ENCODE peak calls at places on chromosomes 6 and 20, in nine cellular contexts. Y is left ventricle myocardium inferior, B is K562, H is BJ, U is upper lobe of right lung, V is fibroblast of lung, Q is breast epithelium, A is lung, L is transverse colon. M is an unnamed sample.

GRCh38 chr6:109236140-109237081 is 141.1 kb downstream of the CEP57L1 start:
- DNase-seq in L (peak; percentile 36), U (no peak), H (no peak), Y (no peak), A (no peak), B (peak; percentile 50), V (no peak), Q (no peak), M (peak; percentile 38)

GRCh38 chr20:13301596-13301995 is 80.5 kb downstream of the ISM1 start:
- DNase-seq in Q (no peak), H (no peak), L (no peak), V (no peak), B (no peak), A (no peak), Y (no peak), U (no peak), M (no peak)

GRCh38 chr20:63178445-63178818 is 37.5 kb downstream of the YTHDF1 start:
- DNase-seq in H (no peak), V (no peak), Q (no peak), U (no peak), L (no peak), A (no peak), Y (no peak), B (no peak), M (no peak)

GRCh38 chr20:51096571-51097267 is 73.8 kb upstream of the KCNG1 start:
- DNase-seq in L (peak; percentile 24), H (no peak), V (no peak), U (no peak), Y (no peak), B (no peak), Q (no peak), A (no peak), M (no peak)

GRCh38 chr6:107695061-107695715 is 128.9 kb downstream of the SCML4 start:
- DNase-seq in Q (no peak), A (no peak), H (no peak), B (no peak), U (no peak), V (no peak), L (no peak), Y (no peak), M (no peak)

GRCh38 chr6:5636210-5637030 is 370.3 kb downstream of the NRN1 start:
- DNase-seq in Y (no peak), B (no peak), V (no peak), U (no peak), L (no peak), Q (no peak), A (no peak), H (no peak), M (no peak)

GRCh38 chr6:44859901-44860410 is 468.2 kb upstream of the RUNX2 start:
- DNase-seq in L (no peak), Q (no peak), U (no peak), Y (no peak), V (no peak), B (no peak), A (no peak), H (no peak), M (no peak)

GRCh38 chr6:44676826-44677433 is 289.4 kb downstream of the CDC5L start:
- DNase-seq in Y (no peak), V (no peak), Q (no peak), H (no peak), L (no peak), A (no peak), B (no peak), U (no peak), M (no peak)

GRCh38 chr6:44682280-44682679 is 294.8 kb downstream of the CDC5L start:
- DNase-seq in L (no peak), V (no peak), Q (no peak), Y (no peak), U (no peak), B (no peak), H (no peak), A (no peak), M (no peak)

GRCh38 chr20:22652685-22653568 is 68.6 kb upstream of the FOXA2 start:
- DNase-seq in L (no peak), U (no peak), B (peak; percentile 7), Q (no peak), A (no peak), Y (no peak), H (no peak), V (no peak), M (no peak)

GRCh38 chr6:4370066-4370465 is 234.7 kb upstream of the ECI2 start:
- DNase-seq in H (peak; percentile 70), U (no peak), V (peak; percentile 91), Y (no peak), L (no peak), Q (no peak), B (no peak), A (no peak), M (no peak)

GRCh38 chr20:45341939-45342862 is 6.0 kb downstream of the SDC4 start:
- DNase-seq in B (peak; percentile 53), V (no peak), L (peak; percentile 53), A (peak; percentile 72), Y (peak; percentile 73), Q (peak; percentile 87), H (no peak), U (peak; percentile 82), M (no peak)

GRCh38 chr6:135014353-135014832 is 40.2 kb downstream of the HBS1L start:
- DNase-seq in A (no peak), L (no peak), H (no peak), B (no peak), Y (no peak), Q (no peak), V (no peak), U (no peak), M (no peak)

GRCh38 chr6:14848019-14848418 is 397.9 kb upstream of the JARID2 start:
- DNase-seq in Q (no peak), A (no peak), L (no peak), V (peak; percentile 61), U (no peak), Y (no peak), B (no peak), H (peak; percentile 13), M (no peak)

GRCh38 chr20:51860015-51860882 is 57.9 kb upstream of the SALL4 start:
- DNase-seq in V (peak; percentile 55), A (no peak), Y (no peak), U (no peak), H (peak; percentile 75), Q (no peak), L (peak; percentile 64), B (no peak), M (no peak)

GRCh38 chr20:4573564-4574355 is 147.9 kb upstream of the PRND start:
- DNase-seq in B (no peak), L (no peak), H (peak; percentile 63), Y (no peak), U (no peak), V (peak; percentile 98), A (no peak), Q (no peak), M (no peak)

GRCh38 chr6:152348116-152348515 is 289.0 kb downstream of the SYNE1 start:
- DNase-seq in Q (no peak), V (no peak), H (no peak), L (no peak), A (no peak), B (no peak), Y (no peak), U (no peak), M (no peak)

GRCh38 chr6:456358-456857 is 64.9 kb downstream of the IRF4 start:
- DNase-seq in H (no peak), V (no peak), U (no peak), Y (no peak), A (no peak), Q (no peak), L (no peak), B (no peak), M (no peak)

GRCh38 chr6:149696904-149697303 is 21.0 kb downstream of the LATS1 start:
- DNase-seq in A (no peak), Q (no peak), H (no peak), B (no peak), V (peak; percentile 41), Y (no peak), L (no peak), U (no peak), M (no peak)

DNA sequence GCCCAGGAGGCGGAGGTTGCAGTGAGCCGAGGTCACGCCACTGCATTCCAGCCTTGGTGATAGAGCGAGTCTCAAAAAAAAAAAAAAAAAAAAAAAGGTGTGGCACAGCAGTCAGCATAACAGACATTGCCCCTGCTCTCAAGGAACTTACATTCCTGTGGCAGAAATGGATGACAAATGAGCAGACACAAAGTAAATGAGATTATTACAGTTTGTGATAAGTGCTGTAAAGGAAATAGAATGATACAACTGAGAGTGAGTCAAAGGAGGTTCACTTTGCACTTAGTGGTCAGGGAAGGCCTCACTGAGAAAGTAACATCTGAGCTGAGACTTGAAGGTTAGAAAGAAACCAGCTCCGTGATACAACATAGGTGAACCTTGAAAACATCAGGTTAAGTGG is 36.4 kb downstream of the CEP250 start:
- DNase-seq in A (no peak), U (no peak), L (no peak), Y (no peak), V (no peak), B (no peak), H (no peak), Q (no peak), M (no peak)
- H3K4me3 ChIP-seq in A (no peak overlapping the region), U (no peak overlapping the region), L (no peak overlapping the region), Y (no peak overlapping the region), V (no peak overlapping the region), B (no peak overlapping the region), H (no peak overlapping the region), Q (no peak overlapping the region), M (peak overlapping the region; percentile 94)

GRCh38 chr6:17785094-17785787 is 78.5 kb upstream of the NUP153 start:
- DNase-seq in Q (no peak), V (no peak), L (no peak), U (no peak), B (no peak), Y (no peak), A (no peak), H (no peak), M (no peak)

GRCh38 chr6:17780071-17780470 is 73.3 kb upstream of the NUP153 start:
- DNase-seq in L (no peak), H (no peak), Q (no peak), A (no peak), Y (no peak), U (no peak), V (no peak), B (no peak), M (no peak)
- H3K36me3 ChIP-seq in L (no peaks in the 10 kb centered on the region), H (peaks cover 22% of the 10 kb centered on the region), Q (peaks cover 8% of the 10 kb centered on the region), A (peaks cover 42% of the 10 kb centered on the region), Y (peaks cover 99% of the 10 kb centered on the region), U (peaks cover 97% of the 10 kb centered on the region), V (peaks cover 11% of the 10 kb centered on the region), B (peaks cover 59% of the 10 kb centered on the region), M (no peaks in the 10 kb centered on the region)

GRCh38 chr20:29878777-29879442 is 1378.6 kb upstream of the DEFB115 start:
- DNase-seq in H (no peak), Y (no peak), V (no peak), B (no peak), L (peak; percentile 19), Q (peak; percentile 57), A (no peak), U (peak; percentile 67), M (peak; percentile 29)
- TF ChIP-seq CTCF in H (no peak), Y (no peak), V (no peak), B (no peak), L (no peak), Q (no peak), A (no peak), U (no peak), M (no peak)

DNA sequence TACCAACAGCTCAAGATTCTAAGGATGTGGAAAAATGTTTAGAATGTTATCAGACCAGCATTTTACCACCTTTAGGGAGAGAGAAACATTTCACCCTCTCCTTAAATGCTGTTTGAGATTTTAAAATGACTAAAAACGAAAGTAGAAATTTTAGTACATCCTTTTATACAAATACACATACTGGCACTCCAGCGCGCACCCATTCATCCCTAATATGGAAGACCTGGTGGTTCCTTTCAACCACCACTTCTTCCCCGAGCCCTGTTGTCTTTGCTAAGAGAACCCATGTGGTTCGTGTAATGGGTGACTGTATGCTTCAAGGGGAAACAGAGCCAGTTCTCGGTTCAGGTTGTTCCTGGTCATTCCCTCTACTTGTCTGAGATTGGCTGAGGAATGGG is 21.3 kb downstream of the SPATA2 start:
- DNase-seq in U (no peak), B (no peak), V (no peak), L (no peak), H (no peak), Y (no peak), Q (no peak), A (no peak), M (no peak)
- H3K4me3 ChIP-seq in U (peak overlapping the region; percentile 19), B (no peak overlapping the region), V (peak overlapping the region; percentile 32), L (no peak overlapping the region), H (no peak overlapping the region), Y (peak overlapping the region; percentile 50), Q (no peak overlapping the region), A (no peak overlapping the region), M (no peak overlapping the region)